ENCODE peak calls at places on chromosomes 13 and 19, in eight cellular contexts. T is testis, U is left ventricle myocardium inferior, J is GM23248, V is tibial artery, Z is A549, G is psoas muscle, Q is ovary. O is an unnamed sample.
A peak's percentile ranks its signal among the peaks of the same experiment; 100 is the strongest.

GRCh38 chr19:16829822-16830289 is 658 bp downstream of the SIN3B start:
- DNase-seq in Q (no peak), T (no peak), V (no peak), J (peak; percentile 37), U (no peak), Z (no peak), G (no peak), O (no peak)

GRCh38 chr19:5805465-5806132 is 732 bp downstream of the NRTN start:
- DNase-seq in Z (peak; percentile 62), U (peak; percentile 61), G (no peak), V (no peak), Q (no peak), J (peak; percentile 71), T (peak; percentile 76), O (peak; percentile 97)

GRCh38 chr13:59701261-59701660 is 462.5 kb downstream of the DIAPH3 start:
- DNase-seq in V (no peak), U (no peak), Q (no peak), T (no peak), J (no peak), Z (no peak), G (no peak), O (no peak)

GRCh38 chr19:49712397-49712859 is 21.5 kb downstream of the CPT1C start:
- DNase-seq in G (peak; percentile 66), T (peak; percentile 78), Z (peak; percentile 96), U (peak; percentile 57), Q (peak; percentile 39), V (no peak), J (peak; percentile 90), O (peak; percentile 95)

GRCh38 chr13:23979361-23980159 is 82.3 kb upstream of the C1QTNF9B start:
- DNase-seq in Q (peak; percentile 86), J (peak; percentile 95), U (peak; percentile 80), Z (peak; percentile 4), V (peak; percentile 85), T (peak; percentile 72), G (peak; percentile 83), O (peak; percentile 87)

GRCh38 chr13:44759723-44760360 is 183.7 kb upstream of the TSC22D1 start:
- DNase-seq in T (no peak), Z (no peak), Q (no peak), J (no peak), V (no peak), G (peak; percentile 70), U (peak; percentile 19), O (no peak)

GRCh38 chr13:47066261-47066660 is 169.4 kb upstream of the HTR2A start:
- DNase-seq in J (peak; percentile 44), U (no peak), V (no peak), Z (no peak), Q (no peak), G (no peak), T (no peak), O (no peak)

GRCh38 chr19:50167314-50167721 is 4.2 kb upstream of the IZUMO2 start:
- DNase-seq in J (no peak), Q (no peak), T (no peak), G (no peak), V (no peak), Z (no peak), U (no peak), O (no peak)

GRCh38 chr13:24292476-24292875 is 16.9 kb upstream of the C1QTNF9 start:
- DNase-seq in V (no peak), J (no peak), Q (no peak), T (no peak), U (no peak), Z (no peak), G (no peak), O (no peak)

GRCh38 chr19:48513289-48514122 is 1.9 kb upstream of the LMTK3 start:
- DNase-seq in J (peak; percentile 80), Q (no peak), Z (peak; percentile 92), G (peak; percentile 75), U (no peak), V (no peak), T (peak; percentile 82), O (peak; percentile 94)

GRCh38 chr19:5331790-5332189 is 8.8 kb downstream of the PTPRS start:
- DNase-seq in U (no peak), G (no peak), Q (no peak), V (no peak), Z (no peak), J (no peak), T (no peak), O (no peak)

GRCh38 chr19:4518345-4519171 is at the start of gene PLIN4:
- DNase-seq in J (peak; percentile 49), T (peak; percentile 66), U (peak; percentile 85), G (peak; percentile 96), V (no peak), Z (peak; percentile 24), Q (peak; percentile 94), O (peak; percentile 77)

GRCh38 chr13:44300895-44301638 is 72.6 kb upstream of the SERP2 start:
- DNase-seq in Z (peak; percentile 76), J (peak; percentile 59), G (peak; percentile 78), V (peak; percentile 77), U (peak; percentile 53), T (no peak), Q (peak; percentile 32), O (no peak)

GRCh38 chr13:113736258-113736731 is 22.7 kb upstream of the TMEM255B start:
- DNase-seq in U (no peak), G (no peak), Z (no peak), Q (no peak), T (no peak), V (no peak), J (no peak), O (no peak)

GRCh38 chr13:41231786-41232185 is 31.6 kb downstream of the MTRF1 start:
- DNase-seq in T (peak; percentile 56), Z (no peak), U (peak; percentile 23), G (no peak), V (no peak), J (no peak), Q (no peak), O (peak; percentile 68)

GRCh38 chr19:49591731-49592485 is 926 bp downstream of the PRR12 start:
- DNase-seq in G (peak; percentile 67), U (peak; percentile 40), Z (peak; percentile 87), T (no peak), V (peak; percentile 75), J (peak; percentile 76), Q (peak; percentile 52), O (peak; percentile 86)

GRCh38 chr13:27130223-27131015 is 41.2 kb downstream of the USP12 start:
- DNase-seq in V (no peak), U (no peak), Z (no peak), G (no peak), J (peak; percentile 59), Q (no peak), T (no peak), O (no peak)

GRCh38 chr19:18191640-18192062 is 1.4 kb upstream of the MPV17L2 start:
- DNase-seq in T (no peak), U (no peak), V (no peak), Z (no peak), J (no peak), Q (no peak), G (no peak), O (no peak)

DNA sequence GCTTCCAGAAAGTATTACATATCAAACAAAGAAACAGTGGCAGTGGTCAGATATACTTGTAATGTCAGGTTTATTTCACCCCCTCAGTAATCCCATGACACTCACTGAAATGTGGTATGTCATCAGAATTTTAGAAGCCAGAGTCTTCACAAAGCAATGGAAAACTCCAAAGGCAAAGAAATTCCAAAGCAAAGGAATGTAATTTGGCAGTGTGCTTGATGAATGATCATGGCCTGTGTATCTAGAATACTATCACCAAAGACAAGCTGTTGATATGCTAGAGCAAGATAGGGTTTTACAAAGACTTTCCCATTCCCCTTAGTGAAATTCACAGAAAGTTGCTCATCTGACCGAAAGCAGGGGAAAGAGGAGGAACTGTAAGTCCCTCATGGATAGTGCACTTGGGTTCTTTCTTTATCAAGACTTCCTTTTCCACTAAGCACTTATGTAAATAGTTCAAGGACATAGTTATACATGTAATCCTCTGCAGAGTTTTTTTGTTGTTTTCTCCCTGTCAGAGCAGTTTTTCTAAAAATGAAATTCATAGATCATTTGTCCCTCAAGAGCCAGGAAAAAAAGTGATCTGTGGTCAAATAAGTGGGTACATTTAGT is 243.4 kb downstream of the NHLRC3 start:
- DNase-seq in T (no peak), Z (no peak), Q (no peak), J (no peak), U (no peak), G (no peak), V (no peak), O (no peak)
- H3K27ac ChIP-seq in T (no peak overlapping the region), Z (no peak overlapping the region), Q (no peak overlapping the region), J (no peak overlapping the region), U (peak overlapping the region; percentile 10), G (no peak overlapping the region), V (no peak overlapping the region), O (no peak overlapping the region)

GRCh38 chr13:97058417-97058816 is 64.1 kb upstream of the OXGR1 start:
- DNase-seq in T (no peak), J (no peak), Z (no peak), G (no peak), Q (no peak), V (no peak), U (no peak), O (no peak)

GRCh38 chr13:97057196-97057595 is 62.9 kb upstream of the OXGR1 start:
- DNase-seq in Q (no peak), U (no peak), V (no peak), Z (no peak), T (no peak), G (no peak), J (no peak), O (no peak)

DNA sequence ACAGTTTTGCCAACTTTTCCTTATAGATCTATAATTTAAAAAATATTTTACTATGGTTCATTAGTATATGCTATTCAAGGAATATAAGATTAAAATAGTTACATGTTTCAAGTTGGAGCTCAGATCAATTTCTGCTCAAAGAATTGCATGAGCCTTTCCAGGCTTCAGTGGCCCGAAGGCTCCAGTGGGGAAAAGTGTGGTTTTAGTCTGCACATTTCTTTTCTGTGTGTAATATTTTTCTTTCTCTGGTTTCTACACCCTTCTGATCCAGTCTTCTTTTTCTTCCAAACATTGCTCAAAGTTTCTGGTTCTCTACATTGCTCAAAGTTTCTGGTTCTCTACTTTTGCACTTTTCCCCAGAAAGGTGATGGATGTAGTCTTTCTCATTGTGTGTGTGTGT is 64.6 kb upstream of the OXGR1 start:
- DNase-seq in T (no peak), Q (no peak), J (peak; percentile 21), V (no peak), Z (no peak), U (no peak), G (no peak), O (no peak)
- H3K27ac ChIP-seq in T (no peak overlapping the region), Q (no peak overlapping the region), J (no peak overlapping the region), V (no peak overlapping the region), Z (no peak overlapping the region), U (no peak overlapping the region), G (no peak overlapping the region), O (no peak overlapping the region)

GRCh38 chr13:36904219-36904618 is 15.8 kb downstream of the SMAD9 start:
- DNase-seq in Z (no peak), J (no peak), U (no peak), Q (no peak), G (no peak), V (no peak), T (no peak), O (no peak)
- H3K27ac ChIP-seq in Z (no peak overlapping the region), J (no peak overlapping the region), U (no peak overlapping the region), Q (no peak overlapping the region), G (no peak overlapping the region), V (no peak overlapping the region), T (no peak overlapping the region), O (peak overlapping the region; percentile 72)

DNA sequence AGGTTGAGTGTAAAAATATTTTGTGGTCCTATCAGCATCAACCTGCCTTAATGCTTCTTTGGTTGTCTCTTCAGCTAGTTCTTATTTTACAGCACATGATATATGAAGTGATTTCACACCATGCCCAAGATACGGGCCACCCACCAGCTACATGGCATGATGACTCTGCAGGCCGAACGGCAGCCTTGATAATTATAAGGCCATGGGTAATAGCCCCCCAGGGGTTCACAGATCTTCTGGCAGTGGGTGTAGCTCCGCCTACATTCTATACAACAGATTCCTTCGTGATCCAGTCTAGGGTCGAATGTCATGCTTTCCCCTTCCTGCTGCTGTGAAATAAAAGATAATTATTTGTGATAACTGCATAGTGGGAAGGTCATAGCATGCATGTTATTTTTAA is 36.1 kb downstream of the CNMD start:
- DNase-seq in J (no peak), U (no peak), Z (no peak), G (no peak), T (no peak), Q (no peak), V (no peak), O (no peak)
- H3K27ac ChIP-seq in J (no peak overlapping the region), U (no peak overlapping the region), Z (no peak overlapping the region), G (no peak overlapping the region), T (no peak overlapping the region), Q (no peak overlapping the region), V (no peak overlapping the region), O (no peak overlapping the region)

O was measured in endodermal cell.